ENCODE peak calls at places on chromosomes 12 and 14, in four cellular contexts. D, L, X and S are unnamed samples. For H3K9me2, the result is how much of the 10 kb centered on the place peaks cover.

GRCh38 chr12:72610854-72611358 is 338.7 kb downstream of the TRHDE start:
- DNase-seq in X (no peak), L (no peak), D (peak), S (no peak)

GRCh38 chr12:12779529-12779928 is 5.9 kb upstream of the APOLD1 start:
- DNase-seq in X (peak), L (no peak), D (no peak), S (no peak)

GRCh38 chr14:85619866-85620265 is 89.9 kb downstream of the FLRT2 start:
- DNase-seq in X (no peak), D (no peak), L (no peak), S (no peak)

GRCh38 chr12:13196302-13196921 is at the start of gene EMP1:
- DNase-seq in X (peak), D (no peak), L (peak), S (no peak)

GRCh38 chr12:105206686-105207374 is 29.1 kb downstream of the APPL2 start:
- DNase-seq in X (no peak), D (no peak), L (no peak), S (no peak)

GRCh38 chr14:75615200-75615599 is 36.8 kb downstream of the FLVCR2 start:
- DNase-seq in D (no peak), X (no peak), L (no peak), S (peak)

GRCh38 chr12:42370013-42370412 is 44.0 kb downstream of the PPHLN1 start:
- DNase-seq in X (no peak), L (no peak), D (peak), S (peak)

GRCh38 chr12:29317556-29318363 is 63.2 kb downstream of the ERGIC2 start:
- DNase-seq in L (peak), X (peak), D (peak), S (peak)

GRCh38 chr12:49546481-49546880 is 7.7 kb downstream of the KCNH3 start:
- DNase-seq in X (no peak), D (no peak), L (no peak), S (no peak)

GRCh38 chr14:63918411-63918810 is 65.6 kb downstream of the SYNE2 start:
- DNase-seq in X (no peak), L (no peak), D (no peak), S (no peak)

GRCh38 chr12:91111366-91112321 is at the start of gene LUM:
- DNase-seq in D (peak), L (no peak), X (peak), S (no peak)

GRCh38 chr12:56991319-56991906 is 14.9 kb downstream of the ZBTB39 start:
- DNase-seq in L (peak), D (no peak), X (no peak), S (no peak)

GRCh38 chr12:104334581-104334980 is 31.0 kb downstream of the EID3 start:
- DNase-seq in D (no peak), X (no peak), L (no peak), S (no peak)

GRCh38 chr12:53060721-53061276 is 10.9 kb downstream of the TNS2 start:
- DNase-seq in X (no peak), L (no peak), D (no peak), S (no peak)

GRCh38 chr12:70242695-70243509 is at the start of gene CNOT2:
- DNase-seq in D (peak), L (peak), X (peak), S (peak)

GRCh38 chr12:70246580-70246979 is 3.3 kb downstream of the CNOT2 start:
- DNase-seq in X (peak), D (no peak), L (no peak), S (no peak)

GRCh38 chr12:70243510-70244331 is 488 bp downstream of the CNOT2 start:
- DNase-seq in L (peak), X (peak), D (peak), S (peak)

GRCh38 chr12:70247653-70248199 is 4.5 kb downstream of the CNOT2 start:
- DNase-seq in L (no peak), X (no peak), D (no peak), S (no peak)

DNA sequence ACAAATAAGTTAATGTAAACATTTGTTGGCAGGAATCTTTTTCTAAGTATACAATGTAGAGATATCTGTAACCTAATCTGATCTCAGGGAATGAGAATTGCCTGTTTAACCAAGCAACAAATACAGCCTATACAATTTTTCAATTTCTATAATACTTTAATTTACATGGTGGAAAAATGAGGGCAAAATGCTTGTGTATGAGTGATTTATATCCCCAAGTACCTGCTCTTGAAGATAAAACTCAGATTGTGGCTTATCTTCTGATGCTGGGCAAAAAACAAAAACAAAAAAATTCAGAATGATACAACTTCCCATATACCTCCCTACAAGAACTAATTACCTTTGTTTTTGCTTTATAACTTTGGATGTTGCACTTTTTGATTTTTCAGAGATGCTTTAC is 2.2 kb downstream of the CNOT2 start:
- DNase-seq in L (no peak), D (no peak), X (no peak), S (no peak)
- H3K4me3 ChIP-seq in L (no peak), D (peak), X (peak), S (peak)

DNA sequence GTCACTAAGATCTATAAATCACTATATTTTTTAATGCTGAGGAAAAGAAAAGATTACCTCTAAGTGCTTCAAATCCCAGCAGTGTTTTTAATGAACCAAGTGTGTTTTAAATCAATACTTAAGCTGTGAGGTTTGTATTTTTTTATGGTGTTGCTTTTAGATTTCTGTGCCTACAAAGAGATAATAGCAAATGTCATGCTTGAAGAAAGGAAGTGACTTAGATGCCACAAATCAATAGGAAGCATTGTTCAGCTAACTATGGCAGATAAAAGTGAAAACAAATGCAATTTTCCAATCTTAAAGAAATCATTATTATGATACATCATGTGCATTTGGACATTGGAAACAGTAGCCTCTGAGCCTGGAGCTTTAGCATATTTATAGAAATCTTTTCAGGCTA is 486.0 kb downstream of the NAV3 start:
- DNase-seq in L (no peak), X (no peak), D (no peak), S (no peak)
- H2AFZ ChIP-seq in L (no peak), X (no peak), D (no peak), S (no peak)

GRCh38 chr12:113437729-113438100 is 15.5 kb downstream of the SDSL start:
- DNase-seq in D (no peak), L (no peak), X (no peak), S (no peak)

GRCh38 chr12:113432976-113433375 is 10.8 kb downstream of the SDSL start:
- DNase-seq in L (no peak), X (no peak), D (no peak), S (no peak)

GRCh38 chr12:113436993-113437728 is 15.0 kb downstream of the SDSL start:
- DNase-seq in X (no peak), L (no peak), D (no peak), S (no peak)

GRCh38 chr12:113436586-113436985 is 14.4 kb downstream of the SDSL start:
- DNase-seq in X (no peak), L (no peak), D (no peak), S (no peak)

DNA sequence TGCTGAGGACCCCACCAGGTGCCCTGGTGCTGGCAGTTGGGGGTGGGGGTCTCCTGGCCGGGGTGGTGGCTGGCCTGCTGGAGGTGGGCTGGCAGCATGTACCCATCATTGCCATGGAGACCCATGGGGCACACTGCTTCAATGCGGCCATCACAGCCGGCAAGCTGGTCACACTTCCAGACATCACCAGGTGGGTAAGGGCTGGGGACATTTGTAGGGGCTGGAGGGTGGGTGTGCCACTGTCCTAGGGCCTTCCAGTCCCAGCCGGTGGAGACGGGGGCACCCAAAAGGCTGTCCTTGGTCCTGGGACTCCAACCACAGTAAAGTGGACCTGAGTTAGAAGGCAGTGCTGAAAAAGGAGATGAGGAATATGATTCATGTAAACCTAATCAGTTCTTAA is 13.2 kb downstream of the SDSL start:
- DNase-seq in L (no peak), X (no peak), D (no peak), S (no peak)
- H3K9me2 ChIP-seq in L (under half), X (under half), D (under half), S (under half)

GRCh38 chr14:36662543-36663403 is 1.1 kb downstream of the PAX9 start:
- DNase-seq in L (no peak), D (peak), X (peak), S (no peak)

GRCh38 chr14:36662258-36662542 is 540 bp downstream of the PAX9 start:
- DNase-seq in X (no peak), D (no peak), L (no peak), S (no peak)

GRCh38 chr14:36660736-36661505 is 739 bp upstream of the PAX9 start:
- DNase-seq in L (peak), X (no peak), D (peak), S (no peak)

GRCh38 chr14:36659822-36660735 is 1.6 kb upstream of the PAX9 start:
- DNase-seq in D (peak), L (no peak), X (no peak), S (peak)

DNA sequence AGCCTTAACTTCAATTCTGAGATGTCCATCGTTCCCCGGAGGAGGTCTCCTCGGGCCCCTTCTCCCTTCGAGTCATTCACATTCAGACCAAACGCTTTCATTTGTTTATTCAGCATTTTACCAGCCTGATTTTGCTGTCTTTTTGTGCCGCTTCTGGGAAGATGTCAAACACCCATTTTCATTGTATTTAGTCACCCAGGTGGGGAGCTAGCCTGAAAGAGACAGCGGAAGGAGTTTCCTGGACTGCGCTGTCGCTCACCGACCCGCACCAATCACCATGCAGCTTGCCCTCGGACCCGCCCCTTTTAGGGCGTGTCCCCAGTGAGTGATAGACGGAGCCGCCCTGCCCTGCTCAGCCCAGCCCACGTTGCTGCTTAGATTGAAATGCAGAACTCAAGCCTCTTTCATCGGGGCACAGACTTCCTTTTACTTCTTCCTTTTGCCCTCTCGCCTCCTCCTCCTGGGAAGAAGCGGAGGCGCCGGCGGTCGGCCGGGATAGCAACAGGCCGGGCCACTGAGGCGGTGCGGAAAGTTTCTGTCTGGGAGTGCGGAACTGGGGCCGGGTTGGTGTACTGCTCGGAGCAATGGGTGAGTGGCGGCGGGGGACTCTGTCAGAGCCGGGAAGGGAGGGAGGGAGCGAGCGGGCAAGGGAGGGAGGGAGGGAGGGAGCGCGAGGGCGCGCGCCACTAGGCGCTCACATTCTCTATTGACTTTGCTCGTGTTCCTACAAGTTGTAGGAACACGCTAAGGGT is at the start of gene PAX9:
- DNase-seq in L (peak), D (peak), X (peak), S (peak)
- H3K4me3 ChIP-seq in L (peak), D (peak), X (peak), S (no peak)

GRCh38 chr12:77060136-77060882 is 5.1 kb downstream of the E2F7 start:
- DNase-seq in L (peak), D (no peak), X (no peak), S (peak)
- H2AFZ ChIP-seq in L (no peak), D (no peak), X (no peak), S (no peak)

DNA sequence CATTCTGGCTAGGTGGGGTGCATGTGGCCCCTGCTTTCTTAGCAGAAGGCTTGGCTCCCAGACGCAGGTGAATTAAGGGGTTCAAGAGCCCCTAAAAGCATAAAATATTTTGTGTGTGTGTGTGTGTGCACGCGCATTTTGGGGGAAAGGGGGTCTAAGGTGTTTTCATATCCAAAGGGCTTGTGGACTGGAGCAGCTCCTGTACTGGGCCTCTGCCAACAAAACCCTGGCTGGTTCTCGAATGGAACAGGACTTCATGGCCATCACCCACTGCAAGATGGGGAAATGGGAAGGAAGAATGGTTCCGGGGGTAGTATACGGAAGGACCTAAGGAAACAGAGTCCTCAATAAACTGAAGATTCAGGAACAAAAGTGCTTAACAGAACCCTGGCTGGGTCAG is 3.9 kb upstream of the ATN1 start:
- DNase-seq in L (no peak), D (no peak), X (no peak), S (no peak)
- H3K9me2 ChIP-seq in L (under half), D (under half), X (under half), S (under half)

GRCh38 chr14:101880016-101880297 is 84.4 kb upstream of the DYNC1H1 start:
- DNase-seq in D (no peak), L (no peak), X (no peak), S (no peak)
- H3K4me3 ChIP-seq in D (no peak), L (no peak), X (no peak), S (no peak)

GRCh38 chr12:76124456-76124855 is 40.0 kb upstream of the NAP1L1 start:
- DNase-seq in L (no peak), X (no peak), D (no peak), S (no peak)
- H2AFZ ChIP-seq in L (no peak), X (peak), D (peak), S (no peak)